ENCODE peak calls at places on chromosomes 11 and 22, in eight cellular contexts. B is activated naive CD8-positive, alpha-beta T cell treated with anti-CD3 and anti-CD28 coated beads for 36 hours; D is Kasumi-1; W is fibroblast of pulmonary artery; F is activated CD8-positive, alpha-beta memory T cell treated with anti-CD3 and anti-CD28 coated beads for 1 hour; U is T-cell; O is NCI-H345; A is substantia nigra. L is an unnamed sample.

GRCh38 chr11:93131709-93132108 is 66.1 kb downstream of the SLC36A4 start:
- DNase-seq in B (no peak), D (peak), W (no peak), F (no peak), U (no peak), O (peak), A (no peak), L (no peak)

GRCh38 chr11:29224739-29225384 is 792.0 kb downstream of the KCNA4 start:
- DNase-seq in B (no peak), D (no peak), W (no peak), F (no peak), U (no peak), O (no peak), A (no peak), L (peak)

GRCh38 chr11:86459002-86459385 is 84.3 kb downstream of the CCDC81 start:
- DNase-seq in B (no peak), D (no peak), W (peak), F (no peak), U (no peak), O (no peak), A (no peak), L (no peak)

GRCh38 chr22:45446216-45446615 is 32.7 kb downstream of the RIBC2 start:
- DNase-seq in B (no peak), D (no peak), W (no peak), F (no peak), U (no peak), O (no peak), A (no peak), L (no peak)

GRCh38 chr22:22110548-22111266 is 128.1 kb upstream of the TOP3B start:
- DNase-seq in B (peak), D (peak), W (peak), F (no peak), U (peak), O (peak), A (peak), L (peak)

GRCh38 chr11:130554241-130555055 is 106.0 kb downstream of the ADAMTS15 start:
- DNase-seq in B (no peak), D (no peak), W (no peak), F (no peak), U (no peak), O (no peak), A (no peak), L (no peak)

GRCh38 chr22:23497016-23497885 is 82.8 kb downstream of the IGLL1 start:
- DNase-seq in B (no peak), D (no peak), W (no peak), F (no peak), U (no peak), O (no peak), A (no peak), L (no peak)

GRCh38 chr11:85772700-85773099 is 38.2 kb downstream of the SYTL2 start:
- DNase-seq in B (no peak), D (no peak), W (no peak), F (no peak), U (no peak), O (no peak), A (no peak), L (no peak)

GRCh38 chr11:95650271-95650670 is 139.3 kb downstream of the FAM76B start:
- DNase-seq in B (no peak), D (no peak), W (no peak), F (no peak), U (no peak), O (no peak), A (no peak), L (no peak)

GRCh38 chr22:45828836-45829235 is 148.1 kb downstream of the WNT7B start:
- DNase-seq in B (no peak), D (no peak), W (no peak), F (no peak), U (no peak), O (no peak), A (no peak), L (no peak)

GRCh38 chr11:71305451-71306125 is 53.2 kb upstream of the SHANK2 start:
- DNase-seq in B (no peak), D (no peak), W (no peak), F (no peak), U (no peak), O (no peak), A (no peak), L (no peak)

GRCh38 chr11:94020777-94021615 is at the start of gene HEPHL1:
- DNase-seq in B (no peak), D (peak), W (no peak), F (no peak), U (no peak), O (no peak), A (no peak), L (no peak)

GRCh38 chr22:40007826-40008710 is 13.3 kb downstream of the FAM83F start:
- DNase-seq in B (no peak), D (peak), W (no peak), F (no peak), U (no peak), O (no peak), A (no peak), L (no peak)

GRCh38 chr11:17790453-17790852 is 55.9 kb downstream of the KCNC1 start:
- DNase-seq in B (no peak), D (no peak), W (peak), F (no peak), U (no peak), O (no peak), A (no peak), L (no peak)

GRCh38 chr11:3204141-3205015 is 14.2 kb downstream of the MRGPRG start:
- DNase-seq in B (no peak), D (no peak), W (no peak), F (no peak), U (no peak), O (no peak), A (no peak), L (no peak)

GRCh38 chr11:16871368-16871767 is 132.9 kb downstream of the C11orf58 start:
- DNase-seq in B (no peak), D (no peak), W (no peak), F (no peak), U (no peak), O (no peak), A (no peak), L (no peak)

GRCh38 chr11:46413755-46414465 is 22.3 kb upstream of the CHRM4 start:
- DNase-seq in B (no peak), D (no peak), W (no peak), F (no peak), U (no peak), O (peak), A (no peak), L (no peak)

GRCh38 chr11:96257972-96258951 is 84.7 kb downstream of the MAML2 start:
- DNase-seq in B (peak), D (peak), W (no peak), F (no peak), U (peak), O (no peak), A (no peak), L (peak)

GRCh38 chr22:37121887-37122591 is 12.5 kb upstream of the TMPRSS6 start:
- DNase-seq in B (peak), D (no peak), W (peak), F (peak), U (peak), O (peak), A (no peak), L (peak)

GRCh38 chr22:23063539-23064380 is 6.6 kb upstream of the GNAZ start:
- DNase-seq in B (no peak), D (no peak), W (no peak), F (no peak), U (no peak), O (no peak), A (no peak), L (no peak)

GRCh38 chr11:113384551-113384950 is 3.0 kb upstream of the ANKK1 start:
- DNase-seq in B (no peak), D (no peak), W (peak), F (no peak), U (no peak), O (peak), A (no peak), L (no peak)

GRCh38 chr22:17583151-17583550 is 19.9 kb downstream of the SLC25A18 start:
- DNase-seq in B (no peak), D (no peak), W (no peak), F (no peak), U (no peak), O (no peak), A (no peak), L (no peak)

GRCh38 chr22:45125198-45125597 is 38.5 kb upstream of the NUP50 start:
- DNase-seq in B (no peak), D (no peak), W (peak), F (no peak), U (no peak), O (no peak), A (no peak), L (no peak)

GRCh38 chr22:23829845-23830372 is 8.9 kb downstream of the DERL3 start:
- DNase-seq in B (no peak), D (no peak), W (peak), F (no peak), U (no peak), O (no peak), A (no peak), L (no peak)

GRCh38 chr11:86149813-86150212 is 80.9 kb upstream of the PICALM start:
- DNase-seq in B (no peak), D (no peak), W (no peak), F (no peak), U (no peak), O (no peak), A (no peak), L (no peak)

GRCh38 chr22:31952459-31952858 is 8.1 kb downstream of the YWHAH start:
- DNase-seq in B (no peak), D (no peak), W (peak), F (no peak), U (no peak), O (no peak), A (no peak), L (no peak)

GRCh38 chr11:762421-763072 is 14.7 kb downstream of the GATD1 start:
- DNase-seq in B (no peak), D (peak), W (peak), F (no peak), U (no peak), O (no peak), A (no peak), L (no peak)

GRCh38 chr22:46077669-46078099 is 72.6 kb upstream of the PPARA start:
- DNase-seq in B (no peak), D (no peak), W (no peak), F (no peak), U (no peak), O (no peak), A (no peak), L (no peak)

GRCh38 chr11:64525711-64526110 is 65.3 kb upstream of the SLC22A12 start:
- DNase-seq in B (no peak), D (no peak), W (no peak), F (no peak), U (no peak), O (no peak), A (no peak), L (no peak)

GRCh38 chr11:93747122-93747521 is 5.7 kb downstream of the C11orf54 start:
- DNase-seq in B (no peak), D (no peak), W (no peak), F (no peak), U (no peak), O (no peak), A (no peak), L (no peak)

GRCh38 chr11:44564653-44565007 is 833 bp upstream of the CD82 start:
- DNase-seq in B (no peak), D (peak), W (peak), F (no peak), U (no peak), O (peak), A (no peak), L (no peak)

GRCh38 chr11:19703211-19703610 is 9.4 kb upstream of the NAV2 start:
- DNase-seq in B (no peak), D (no peak), W (no peak), F (no peak), U (no peak), O (no peak), A (no peak), L (no peak)

GRCh38 chr11:35563413-35564245 is 38.2 kb upstream of the PAMR1 start:
- DNase-seq in B (no peak), D (no peak), W (no peak), F (no peak), U (no peak), O (no peak), A (no peak), L (no peak)

GRCh38 chr11:66569076-66569475 is 670 bp upstream of the CTSF start:
- DNase-seq in B (no peak), D (no peak), W (no peak), F (no peak), U (no peak), O (no peak), A (no peak), L (no peak)

GRCh38 chr22:39183991-39184585 is 31.6 kb upstream of the CBX7 start:
- DNase-seq in B (no peak), D (no peak), W (peak), F (no peak), U (no peak), O (no peak), A (no peak), L (no peak)

L was measured in GM12865.